ENCODE peak calls at places on chromosomes 11 and 22, in six cellular contexts. V is BJ, H is AG09319, T is cardiac fibroblast, F is WTC11, I is mucosa of descending colon. G is an unnamed sample.

GRCh38 chr11:28461338-28461737 is 353.1 kb downstream of the METTL15 start:
- DNase-seq in I (no peak), F (no peak), V (peak; percentile 5), H (peak; percentile 12), T (peak; percentile 73), G (no peak)

GRCh38 chr11:46050652-46051051 is 70.6 kb downstream of the PHF21A start:
- DNase-seq in I (no peak), H (no peak), F (no peak), T (no peak), V (no peak), G (no peak)

GRCh38 chr11:129699711-129700304 is 115.8 kb upstream of the TMEM45B start:
- DNase-seq in H (no peak), I (no peak), V (no peak), F (no peak), T (no peak), G (no peak)

GRCh38 chr11:2930705-2931415 is 1.6 kb upstream of the PHLDA2 start:
- DNase-seq in V (no peak), T (peak; percentile 53), H (no peak), F (peak; percentile 95), I (peak; percentile 95), G (peak; percentile 64)

GRCh38 chr22:20268350-20269012 is 363 bp upstream of the RTN4R start:
- DNase-seq in H (no peak), I (peak; percentile 82), F (peak; percentile 73), T (peak; percentile 55), V (no peak), G (peak; percentile 84)

GRCh38 chr11:32890843-32891656 is 1.6 kb upstream of the QSER1 start:
- DNase-seq in V (no peak), F (peak; percentile 46), T (no peak), H (no peak), I (no peak), G (no peak)

GRCh38 chr11:130437848-130438247 is 9.4 kb upstream of the ADAMTS8 start:
- DNase-seq in H (no peak), F (no peak), V (no peak), I (no peak), T (no peak), G (no peak)

GRCh38 chr11:111602865-111603632 is 800 bp downstream of the SIK2 start:
- DNase-seq in T (peak; percentile 49), V (no peak), I (no peak), H (no peak), F (peak; percentile 50), G (peak; percentile 67)

GRCh38 chr22:24965822-24966626 is 13.5 kb downstream of the KIAA1671 start:
- DNase-seq in T (no peak), V (no peak), H (no peak), I (peak; percentile 88), F (no peak), G (no peak)

GRCh38 chr11:103529217-103529684 is 420.0 kb downstream of the DYNC2H1 start:
- DNase-seq in I (no peak), V (peak; percentile 35), F (no peak), H (no peak), T (peak; percentile 59), G (no peak)

GRCh38 chr11:65431452-65432132 is 9.0 kb downstream of the NEAT1 start:
- DNase-seq in T (peak; percentile 76), H (no peak), I (no peak), F (no peak), V (no peak), G (no peak)

GRCh38 chr11:118957968-118958367 is 1.9 kb downstream of the UPK2 start:
- DNase-seq in V (no peak), T (no peak), H (no peak), I (no peak), F (no peak), G (no peak)

GRCh38 chr11:40421187-40421586 is 1038.3 kb downstream of the LRRC4C start:
- DNase-seq in V (no peak), T (no peak), I (no peak), H (no peak), F (no peak), G (no peak)

GRCh38 chr11:2213384-2213842 is 41.8 kb upstream of the TH start:
- DNase-seq in I (no peak), V (no peak), H (no peak), F (peak; percentile 22), T (no peak), G (no peak)

GRCh38 chr11:68016904-68017817 is 7.0 kb downstream of the ALDH3B1 start:
- DNase-seq in I (peak; percentile 35), F (no peak), T (peak; percentile 29), V (no peak), H (no peak), G (peak; percentile 60)

GRCh38 chr11:96614846-96615245 is 225.0 kb downstream of the JRKL start:
- DNase-seq in V (no peak), T (no peak), I (no peak), H (no peak), F (no peak), G (peak; percentile 48)

GRCh38 chr11:6635082-6635932 is 16.1 kb upstream of the TPP1 start:
- DNase-seq in H (no peak), I (peak; percentile 58), V (no peak), F (no peak), T (peak; percentile 81), G (peak; percentile 74)

GRCh38 chr22:29702025-29702930 is 17.5 kb upstream of the CABP7 start:
- DNase-seq in V (no peak), I (peak; percentile 57), T (no peak), H (no peak), F (no peak), G (no peak)

GRCh38 chr22:29702931-29703594 is 16.7 kb upstream of the CABP7 start:
- DNase-seq in H (no peak), V (no peak), T (no peak), I (no peak), F (no peak), G (no peak)

GRCh38 chr22:29700206-29700948 is 19.4 kb upstream of the CABP7 start:
- DNase-seq in H (no peak), I (no peak), V (no peak), T (no peak), F (no peak), G (no peak)

GRCh38 chr22:29703595-29704195 is 16.1 kb upstream of the CABP7 start:
- DNase-seq in T (no peak), F (no peak), H (no peak), V (no peak), I (no peak), G (no peak)

DNA sequence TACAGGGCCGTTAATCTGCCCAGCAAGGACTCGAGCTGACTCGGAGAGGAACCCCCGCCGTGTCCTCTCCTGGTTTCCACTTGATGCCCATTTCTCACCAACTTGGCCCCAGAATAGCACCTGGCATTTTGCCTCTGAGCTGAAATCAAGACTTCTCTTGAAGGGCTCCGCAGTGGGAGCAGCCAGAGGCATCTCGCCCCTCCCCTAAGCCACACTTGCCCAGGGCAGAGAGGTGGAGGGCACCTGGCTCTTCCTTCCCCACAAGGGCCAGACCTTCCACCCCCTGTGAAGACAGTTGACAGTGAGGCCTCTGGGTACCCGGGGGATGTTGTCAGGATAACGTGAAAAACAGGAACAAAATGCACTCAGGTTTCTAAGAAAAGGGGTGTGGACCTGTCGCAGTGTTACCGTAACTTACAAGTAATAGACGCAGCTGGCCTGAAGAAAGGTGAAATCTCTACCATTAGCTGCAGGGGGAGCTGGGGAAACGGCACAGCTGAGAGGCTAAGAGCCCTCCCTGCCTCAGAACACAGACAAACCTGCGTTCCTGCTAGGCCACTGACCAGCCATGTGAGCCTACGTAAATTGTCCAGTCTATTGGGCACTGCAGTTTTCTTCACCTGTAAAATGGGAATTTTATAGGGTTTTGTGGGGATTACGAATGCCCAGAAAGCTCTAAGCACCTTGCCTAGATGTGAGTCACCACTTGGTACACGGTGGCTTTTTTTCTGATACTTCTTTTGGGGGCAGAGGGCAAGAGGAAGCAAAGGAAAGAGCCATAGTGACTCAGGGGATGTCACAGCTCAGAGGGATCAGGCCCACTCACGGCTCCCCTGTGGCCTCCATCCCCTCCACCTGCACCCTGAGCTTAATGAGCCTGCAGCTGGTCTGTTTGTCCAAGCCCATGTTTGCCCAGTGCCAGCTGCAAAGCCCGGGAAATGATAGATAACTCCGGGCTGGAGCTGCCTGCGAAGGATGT is 18.6 kb upstream of the CABP7 start:
- DNase-seq in V (no peak), F (peak; percentile 52), I (peak; percentile 41), T (peak; percentile 18), H (no peak), G (no peak)
- TF ChIP-seq CTCF in V (peak; percentile 25), F (no peak), I (no peak), T (peak; percentile 19), H (no peak), G (no peak)

DNA sequence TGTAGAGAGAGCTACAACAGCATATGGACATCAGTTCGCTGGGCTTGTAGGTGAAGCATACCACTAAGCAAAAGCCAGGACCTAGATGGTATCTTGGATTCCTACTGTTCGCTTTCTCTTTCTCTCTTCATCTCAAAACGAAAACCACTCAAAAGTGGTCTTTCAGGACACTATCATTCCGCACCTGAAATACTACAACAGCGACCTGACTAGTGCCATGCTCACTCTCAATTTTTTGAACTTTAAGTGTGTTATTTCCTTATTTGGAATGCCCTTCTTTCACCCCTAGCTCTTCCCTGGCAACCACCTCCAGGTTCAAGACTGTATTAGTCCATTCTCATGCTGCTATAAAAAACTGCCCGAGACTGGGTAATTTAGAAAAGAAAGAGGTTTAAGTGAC is 59.2 kb downstream of the CCDC83 start:
- DNase-seq in F (no peak), T (no peak), H (no peak), I (no peak), V (no peak), G (no peak)
- TF ChIP-seq CTCF in F (no peak), T (no peak), H (no peak), I (no peak), V (no peak), G (no peak)

GRCh38 chr11:117928818-117929567 is at the start of gene TMPRSS13:
- DNase-seq in F (peak; percentile 38), V (no peak), I (peak; percentile 48), H (no peak), T (no peak), G (no peak)
- TF ChIP-seq CTCF in F (no peak), V (no peak), I (no peak), H (no peak), T (no peak), G (no peak)

GRCh38 chr22:48892571-48893287 is 934.9 kb downstream of the BRD1 start:
- DNase-seq in H (no peak), V (no peak), F (no peak), T (no peak), I (no peak), G (no peak)

GRCh38 chr22:48895341-48895740 is 932.3 kb downstream of the BRD1 start:
- DNase-seq in F (no peak), T (no peak), I (no peak), V (no peak), H (no peak), G (no peak)

GRCh38 chr22:48894804-48895250 is 932.8 kb downstream of the BRD1 start:
- DNase-seq in H (no peak), F (no peak), T (no peak), I (no peak), V (no peak), G (no peak)

GRCh38 chr22:48893288-48894063 is 934.2 kb downstream of the BRD1 start:
- DNase-seq in F (no peak), I (no peak), T (no peak), H (no peak), V (no peak), G (no peak)

DNA sequence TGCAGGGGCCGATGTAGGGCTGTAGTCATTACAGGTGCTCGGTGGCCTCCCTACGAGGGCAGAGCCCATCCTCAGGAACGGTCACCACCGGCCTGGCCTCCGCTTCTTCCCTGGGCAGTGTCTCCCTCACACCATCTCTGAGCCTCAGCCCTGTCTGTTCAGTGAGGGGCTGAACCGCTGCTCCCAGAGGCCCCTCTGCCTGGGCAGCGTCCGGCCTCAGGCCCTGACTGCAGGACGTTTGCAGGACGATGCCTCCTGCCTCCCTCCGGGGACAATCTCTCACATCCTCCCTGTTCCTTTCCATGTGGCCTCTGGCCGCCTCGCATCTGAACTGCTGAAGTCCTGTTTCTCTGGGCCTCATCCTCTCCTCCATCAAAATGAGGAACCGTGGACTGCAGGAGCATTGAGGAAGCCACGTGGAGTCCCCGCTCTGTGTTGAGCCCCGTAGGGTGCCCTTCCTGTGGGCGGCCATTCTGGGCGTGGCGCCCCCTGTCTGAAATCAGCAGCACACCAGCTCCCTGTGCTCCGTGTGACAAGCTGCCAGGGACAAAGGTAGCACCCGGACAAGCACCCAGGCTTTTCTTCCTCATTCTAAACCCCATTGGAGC is 933.5 kb downstream of the BRD1 start:
- DNase-seq in T (no peak), H (no peak), F (peak; percentile 45), I (no peak), V (no peak), G (no peak)
- TF ChIP-seq CTCF in T (no peak), H (no peak), F (peak; percentile 63), I (no peak), V (no peak), G (no peak)